ENCODE peak calls at places on chromosomes 12 and 14, in four cellular contexts. S, X, I and U are unnamed samples.
A peak's percentile ranks its signal among the peaks of the same experiment; 100 is the strongest.

GRCh38 chr12:30329281-30329680 is 366.4 kb downstream of the IPO8 start:
- DNase-seq in I (no peak), S (no peak), X (peak; percentile 40), U (no peak)

GRCh38 chr12:106841471-106842302 is 67.2 kb downstream of the RIC8B start:
- DNase-seq in S (peak; percentile 61), X (peak; percentile 73), I (peak; percentile 22), U (peak; percentile 61)

GRCh38 chr12:51391047-51391837 is at the start of gene GALNT6:
- DNase-seq in S (peak; percentile 54), X (no peak), I (peak; percentile 55), U (no peak)

GRCh38 chr14:94322648-94323570 is at the start of gene SERPINA6:
- DNase-seq in I (no peak), S (peak; percentile 54), X (peak; percentile 78), U (peak; percentile 78)

GRCh38 chr12:79454338-79454777 is 236.4 kb downstream of the PAWR start:
- DNase-seq in I (no peak), X (peak; percentile 90), S (no peak), U (peak; percentile 69)

GRCh38 chr12:48197967-48198618 is 5.0 kb downstream of the OR10AD1 start:
- DNase-seq in S (peak; percentile 91), I (peak; percentile 67), X (peak; percentile 97), U (peak; percentile 93)

GRCh38 chr12:124608451-124608870 is 41.0 kb upstream of the NCOR2 start:
- DNase-seq in S (no peak), X (no peak), I (no peak), U (peak; percentile 25)

GRCh38 chr14:101849125-101849524 is 87.6 kb downstream of the PPP2R5C start:
- DNase-seq in S (no peak), I (no peak), X (no peak), U (no peak)

GRCh38 chr12:5318874-5319273 is 113.0 kb upstream of the NTF3 start:
- DNase-seq in I (no peak), S (no peak), X (peak; percentile 2), U (no peak)

GRCh38 chr14:30227436-30227835 is 299.8 kb upstream of the PRKD1 start:
- DNase-seq in S (no peak), X (peak; percentile 73), I (no peak), U (peak; percentile 62)

GRCh38 chr12:12881495-12881894 is 9.9 kb upstream of the GPRC5A start:
- DNase-seq in X (peak; percentile 49), I (no peak), S (no peak), U (peak; percentile 71)

GRCh38 chr14:93987376-93987775 is 9.7 kb upstream of the CCDC197 start:
- DNase-seq in I (no peak), S (no peak), X (no peak), U (no peak)

GRCh38 chr12:6340745-6341438 is 984 bp downstream of the TNFRSF1A start:
- DNase-seq in S (no peak), I (no peak), X (no peak), U (no peak)
- TF ChIP-seq CTCF in S (no peak), I (no peak), X (no peak), U (no peak)

GRCh38 chr12:25361511-25361910 is 110.8 kb upstream of the KRAS start:
- DNase-seq in S (no peak), I (no peak), X (no peak), U (no peak)

GRCh38 chr12:25362646-25363045 is 111.9 kb upstream of the KRAS start:
- DNase-seq in I (no peak), S (no peak), X (no peak), U (no peak)

GRCh38 chr12:25365340-25365730 is 114.6 kb upstream of the KRAS start:
- DNase-seq in X (no peak), I (no peak), S (no peak), U (no peak)

GRCh38 chr12:25366159-25366558 is 115.4 kb upstream of the KRAS start:
- DNase-seq in I (no peak), S (peak; percentile 37), X (no peak), U (no peak)

GRCh38 chr12:25364529-25365339 is 114.0 kb upstream of the KRAS start:
- DNase-seq in S (peak; percentile 68), I (no peak), X (no peak), U (no peak)
- H3K4me3 ChIP-seq in S (peak overlapping the region; percentile 45), I (no peak overlapping the region), X (no peak overlapping the region), U (no peak overlapping the region)

GRCh38 chr14:26531894-26532293 is 65.9 kb downstream of the NOVA1 start:
- DNase-seq in I (no peak), X (peak; percentile 62), S (no peak), U (peak; percentile 81)
- TF ChIP-seq CTCF in I (no peak), X (peak; percentile 32), S (no peak), U (peak; percentile 66)

GRCh38 chr12:120739821-120740613 is 14.4 kb downstream of the ACADS start:
- DNase-seq in S (no peak), X (no peak), I (no peak), U (no peak)

GRCh38 chr12:120739031-120739762 is 13.6 kb downstream of the ACADS start:
- DNase-seq in S (no peak), I (no peak), X (no peak), U (no peak)

GRCh38 chr12:120737557-120738251 is 12.1 kb downstream of the ACADS start:
- DNase-seq in I (no peak), S (no peak), X (peak; percentile 36), U (no peak)

GRCh38 chr12:120736404-120737331 is 11.0 kb downstream of the ACADS start:
- DNase-seq in S (no peak), I (no peak), X (no peak), U (no peak)

DNA sequence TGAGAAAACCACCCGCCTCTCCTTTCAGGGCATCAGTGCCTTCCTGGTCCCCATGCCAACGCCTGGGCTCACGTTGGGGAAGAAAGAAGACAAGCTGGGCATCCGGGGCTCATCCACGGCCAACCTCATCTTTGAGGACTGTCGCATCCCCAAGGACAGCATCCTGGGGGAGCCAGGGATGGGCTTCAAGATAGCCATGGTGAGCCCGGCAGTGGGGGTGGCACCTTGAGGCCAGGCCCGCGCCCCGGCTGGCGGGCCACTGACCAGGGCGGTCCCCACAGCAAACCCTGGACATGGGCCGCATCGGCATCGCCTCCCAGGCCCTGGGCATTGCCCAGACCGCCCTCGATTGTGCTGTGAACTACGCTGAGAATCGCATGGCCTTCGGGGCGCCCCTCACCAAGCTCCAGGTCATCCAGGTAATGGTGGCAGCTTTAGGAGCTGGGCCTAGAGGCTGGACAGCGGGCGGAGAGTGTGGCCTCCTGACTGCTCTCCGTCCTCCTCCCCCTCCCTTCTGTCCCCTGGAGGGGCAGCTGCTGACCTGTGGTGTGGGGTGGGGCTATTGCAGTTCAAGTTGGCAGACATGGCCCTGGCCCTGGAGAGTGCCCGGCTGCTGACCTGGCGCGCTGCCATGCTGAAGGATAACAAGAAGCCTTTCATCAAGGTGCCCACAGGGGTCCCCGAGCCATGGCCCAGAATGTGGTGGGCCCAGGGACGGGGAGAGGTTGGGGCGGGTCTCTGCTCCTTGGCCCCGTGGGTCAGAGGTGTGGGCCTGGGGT is 12.8 kb downstream of the ACADS start:
- DNase-seq in X (no peak), I (no peak), S (no peak), U (no peak)
- H3K4me3 ChIP-seq in X (no peak overlapping the region), I (no peak overlapping the region), S (no peak overlapping the region), U (no peak overlapping the region)

GRCh38 chr14:68941820-68942219 is 37.3 kb downstream of the ACTN1 start:
- DNase-seq in X (peak; percentile 97), S (no peak), I (peak; percentile 27), U (peak; percentile 73)
- TF ChIP-seq CTCF in X (peak; percentile 76), S (peak; percentile 24), I (peak; percentile 57), U (peak; percentile 36)